ENCODE peak calls at places on chromosomes 4 and X, in ten cellular contexts. One of them, this sample, is unnamed.

GRCh38 chr4:1072830-1073446 is 40.4 kb downstream of the RNF212 start:
- DNase-seq in GM13977: peak
- DNase-seq in stimulated activated CD8-positive, alpha-beta memory T cell treated with anti-CD3 and anti-CD28 coated beads, Interleukin-4, amount 100 ng/mL, for 24 hours: peak
- DNase-seq in iPS-NIHi11: peak
- DNase-seq in stimulated activated CD4-positive, alpha-beta T cell treated with anti-CD3 and anti-CD28 coated beads, Interleukin-15, amount 100 ng/mL, for 1 hour: peak
- DNase-seq in EL: peak
- DNase-seq in NCI-H1436: peak
- DNase-seq in fibroblast of pulmonary artery: peak
- DNase-seq in colonic mucosa: peak
- DNase-seq in thoracic aorta: no peak
- DNase-seq in this sample: peak

GRCh38 chr4:2244947-2245786 is 3.2 kb upstream of the HAUS3 start:
- DNase-seq in GM13977: peak
- DNase-seq in stimulated activated CD8-positive, alpha-beta memory T cell treated with anti-CD3 and anti-CD28 coated beads, Interleukin-4, amount 100 ng/mL, for 24 hours: no peak
- DNase-seq in iPS-NIHi11: no peak
- DNase-seq in stimulated activated CD4-positive, alpha-beta T cell treated with anti-CD3 and anti-CD28 coated beads, Interleukin-15, amount 100 ng/mL, for 1 hour: no peak
- DNase-seq in EL: no peak
- DNase-seq in NCI-H1436: no peak
- DNase-seq in fibroblast of pulmonary artery: no peak
- DNase-seq in colonic mucosa: no peak
- DNase-seq in thoracic aorta: no peak
- DNase-seq in this sample: no peak

GRCh38 chrX:129646721-129647587 is 7.8 kb downstream of the APLN start:
- DNase-seq in GM13977: no peak
- DNase-seq in stimulated activated CD8-positive, alpha-beta memory T cell treated with anti-CD3 and anti-CD28 coated beads, Interleukin-4, amount 100 ng/mL, for 24 hours: no peak
- DNase-seq in iPS-NIHi11: no peak
- DNase-seq in stimulated activated CD4-positive, alpha-beta T cell treated with anti-CD3 and anti-CD28 coated beads, Interleukin-15, amount 100 ng/mL, for 1 hour: no peak
- DNase-seq in EL: no peak
- DNase-seq in NCI-H1436: no peak
- DNase-seq in fibroblast of pulmonary artery: no peak
- DNase-seq in colonic mucosa: no peak
- DNase-seq in thoracic aorta: no peak
- DNase-seq in this sample: no peak

GRCh38 chrX:107678957-107679740 is 50.8 kb downstream of the PRPS1 start:
- DNase-seq in GM13977: no peak
- DNase-seq in stimulated activated CD8-positive, alpha-beta memory T cell treated with anti-CD3 and anti-CD28 coated beads, Interleukin-4, amount 100 ng/mL, for 24 hours: no peak
- DNase-seq in iPS-NIHi11: no peak
- DNase-seq in stimulated activated CD4-positive, alpha-beta T cell treated with anti-CD3 and anti-CD28 coated beads, Interleukin-15, amount 100 ng/mL, for 1 hour: peak
- DNase-seq in EL: peak
- DNase-seq in NCI-H1436: peak
- DNase-seq in fibroblast of pulmonary artery: peak
- DNase-seq in colonic mucosa: peak
- DNase-seq in thoracic aorta: no peak
- DNase-seq in this sample: peak

GRCh38 chrX:72346306-72346949 is 40.7 kb upstream of the CITED1 start:
- DNase-seq in GM13977: no peak
- DNase-seq in stimulated activated CD8-positive, alpha-beta memory T cell treated with anti-CD3 and anti-CD28 coated beads, Interleukin-4, amount 100 ng/mL, for 24 hours: no peak
- DNase-seq in iPS-NIHi11: no peak
- DNase-seq in stimulated activated CD4-positive, alpha-beta T cell treated with anti-CD3 and anti-CD28 coated beads, Interleukin-15, amount 100 ng/mL, for 1 hour: no peak
- DNase-seq in EL: no peak
- DNase-seq in NCI-H1436: no peak
- DNase-seq in fibroblast of pulmonary artery: no peak
- DNase-seq in colonic mucosa: no peak
- DNase-seq in thoracic aorta: no peak
- DNase-seq in this sample: no peak

GRCh38 chr4:147581601-147582350 is 35.4 kb upstream of the TMEM184C start:
- DNase-seq in GM13977: no peak
- DNase-seq in stimulated activated CD8-positive, alpha-beta memory T cell treated with anti-CD3 and anti-CD28 coated beads, Interleukin-4, amount 100 ng/mL, for 24 hours: no peak
- DNase-seq in iPS-NIHi11: no peak
- DNase-seq in stimulated activated CD4-positive, alpha-beta T cell treated with anti-CD3 and anti-CD28 coated beads, Interleukin-15, amount 100 ng/mL, for 1 hour: no peak
- DNase-seq in EL: peak
- DNase-seq in NCI-H1436: no peak
- DNase-seq in fibroblast of pulmonary artery: peak
- DNase-seq in colonic mucosa: no peak
- DNase-seq in thoracic aorta: no peak
- DNase-seq in this sample: no peak

GRCh38 chr4:106587558-106587957 is 219.0 kb upstream of the GIMD1 start:
- DNase-seq in GM13977: no peak
- DNase-seq in stimulated activated CD8-positive, alpha-beta memory T cell treated with anti-CD3 and anti-CD28 coated beads, Interleukin-4, amount 100 ng/mL, for 24 hours: no peak
- DNase-seq in iPS-NIHi11: no peak
- DNase-seq in stimulated activated CD4-positive, alpha-beta T cell treated with anti-CD3 and anti-CD28 coated beads, Interleukin-15, amount 100 ng/mL, for 1 hour: no peak
- DNase-seq in EL: peak
- DNase-seq in NCI-H1436: no peak
- DNase-seq in fibroblast of pulmonary artery: peak
- DNase-seq in colonic mucosa: no peak
- DNase-seq in thoracic aorta: no peak
- DNase-seq in this sample: peak

GRCh38 chr4:182876006-182876405 is 41.2 kb downstream of the DCTD start:
- DNase-seq in GM13977: no peak
- DNase-seq in stimulated activated CD8-positive, alpha-beta memory T cell treated with anti-CD3 and anti-CD28 coated beads, Interleukin-4, amount 100 ng/mL, for 24 hours: no peak
- DNase-seq in iPS-NIHi11: no peak
- DNase-seq in stimulated activated CD4-positive, alpha-beta T cell treated with anti-CD3 and anti-CD28 coated beads, Interleukin-15, amount 100 ng/mL, for 1 hour: no peak
- DNase-seq in EL: no peak
- DNase-seq in NCI-H1436: no peak
- DNase-seq in fibroblast of pulmonary artery: no peak
- DNase-seq in colonic mucosa: no peak
- DNase-seq in thoracic aorta: no peak
- DNase-seq in this sample: no peak

GRCh38 chrX:1581132-1581531 is 10.3 kb upstream of the AKAP17A start:
- DNase-seq in GM13977: peak
- DNase-seq in stimulated activated CD8-positive, alpha-beta memory T cell treated with anti-CD3 and anti-CD28 coated beads, Interleukin-4, amount 100 ng/mL, for 24 hours: peak
- DNase-seq in iPS-NIHi11: peak
- DNase-seq in stimulated activated CD4-positive, alpha-beta T cell treated with anti-CD3 and anti-CD28 coated beads, Interleukin-15, amount 100 ng/mL, for 1 hour: peak
- DNase-seq in EL: peak
- DNase-seq in NCI-H1436: peak
- DNase-seq in fibroblast of pulmonary artery: peak
- DNase-seq in colonic mucosa: peak
- DNase-seq in thoracic aorta: no peak
- DNase-seq in this sample: peak

GRCh38 chr4:165288639-165289428 is 38.6 kb upstream of the MSMO1 start:
- DNase-seq in GM13977: no peak
- DNase-seq in stimulated activated CD8-positive, alpha-beta memory T cell treated with anti-CD3 and anti-CD28 coated beads, Interleukin-4, amount 100 ng/mL, for 24 hours: no peak
- DNase-seq in iPS-NIHi11: no peak
- DNase-seq in stimulated activated CD4-positive, alpha-beta T cell treated with anti-CD3 and anti-CD28 coated beads, Interleukin-15, amount 100 ng/mL, for 1 hour: no peak
- DNase-seq in EL: peak
- DNase-seq in NCI-H1436: no peak
- DNase-seq in fibroblast of pulmonary artery: peak
- DNase-seq in colonic mucosa: no peak
- DNase-seq in thoracic aorta: no peak
- DNase-seq in this sample: peak

GRCh38 chr4:3269105-3269927 is 20.4 kb downstream of the MSANTD1 start:
- DNase-seq in GM13977: no peak
- DNase-seq in stimulated activated CD8-positive, alpha-beta memory T cell treated with anti-CD3 and anti-CD28 coated beads, Interleukin-4, amount 100 ng/mL, for 24 hours: no peak
- DNase-seq in iPS-NIHi11: no peak
- DNase-seq in stimulated activated CD4-positive, alpha-beta T cell treated with anti-CD3 and anti-CD28 coated beads, Interleukin-15, amount 100 ng/mL, for 1 hour: no peak
- DNase-seq in EL: no peak
- DNase-seq in NCI-H1436: no peak
- DNase-seq in fibroblast of pulmonary artery: no peak
- DNase-seq in colonic mucosa: peak
- DNase-seq in thoracic aorta: no peak
- DNase-seq in this sample: no peak

GRCh38 chr4:110164856-110165255 is 33.6 kb downstream of the ELOVL6 start:
- DNase-seq in GM13977: no peak
- DNase-seq in stimulated activated CD8-positive, alpha-beta memory T cell treated with anti-CD3 and anti-CD28 coated beads, Interleukin-4, amount 100 ng/mL, for 24 hours: no peak
- DNase-seq in iPS-NIHi11: no peak
- DNase-seq in stimulated activated CD4-positive, alpha-beta T cell treated with anti-CD3 and anti-CD28 coated beads, Interleukin-15, amount 100 ng/mL, for 1 hour: no peak
- DNase-seq in EL: no peak
- DNase-seq in NCI-H1436: no peak
- DNase-seq in fibroblast of pulmonary artery: no peak
- DNase-seq in colonic mucosa: no peak
- DNase-seq in thoracic aorta: no peak
- DNase-seq in this sample: no peak

GRCh38 chrX:119516157-119516702 is 48.0 kb downstream of the SLC25A5 start:
- DNase-seq in GM13977: peak
- DNase-seq in stimulated activated CD8-positive, alpha-beta memory T cell treated with anti-CD3 and anti-CD28 coated beads, Interleukin-4, amount 100 ng/mL, for 24 hours: no peak
- DNase-seq in iPS-NIHi11: peak
- DNase-seq in stimulated activated CD4-positive, alpha-beta T cell treated with anti-CD3 and anti-CD28 coated beads, Interleukin-15, amount 100 ng/mL, for 1 hour: no peak
- DNase-seq in EL: peak
- DNase-seq in NCI-H1436: peak
- DNase-seq in fibroblast of pulmonary artery: peak
- DNase-seq in colonic mucosa: peak
- DNase-seq in thoracic aorta: no peak
- DNase-seq in this sample: peak

GRCh38 chr4:120709986-120710385 is 212.5 kb downstream of the PRDM5 start:
- DNase-seq in GM13977: no peak
- DNase-seq in stimulated activated CD8-positive, alpha-beta memory T cell treated with anti-CD3 and anti-CD28 coated beads, Interleukin-4, amount 100 ng/mL, for 24 hours: no peak
- DNase-seq in iPS-NIHi11: no peak
- DNase-seq in stimulated activated CD4-positive, alpha-beta T cell treated with anti-CD3 and anti-CD28 coated beads, Interleukin-15, amount 100 ng/mL, for 1 hour: no peak
- DNase-seq in EL: peak
- DNase-seq in NCI-H1436: no peak
- DNase-seq in fibroblast of pulmonary artery: peak
- DNase-seq in colonic mucosa: no peak
- DNase-seq in thoracic aorta: no peak
- DNase-seq in this sample: no peak

GRCh38 chr4:7518871-7519637 is 84.3 kb upstream of the PSAPL1 start:
- DNase-seq in GM13977: no peak
- DNase-seq in stimulated activated CD8-positive, alpha-beta memory T cell treated with anti-CD3 and anti-CD28 coated beads, Interleukin-4, amount 100 ng/mL, for 24 hours: no peak
- DNase-seq in iPS-NIHi11: no peak
- DNase-seq in stimulated activated CD4-positive, alpha-beta T cell treated with anti-CD3 and anti-CD28 coated beads, Interleukin-15, amount 100 ng/mL, for 1 hour: no peak
- DNase-seq in EL: no peak
- DNase-seq in NCI-H1436: no peak
- DNase-seq in fibroblast of pulmonary artery: no peak
- DNase-seq in colonic mucosa: no peak
- DNase-seq in thoracic aorta: no peak
- DNase-seq in this sample: no peak

GRCh38 chr4:169615467-169616106 is 3.2 kb upstream of the NEK1 start:
- DNase-seq in GM13977: no peak
- DNase-seq in stimulated activated CD8-positive, alpha-beta memory T cell treated with anti-CD3 and anti-CD28 coated beads, Interleukin-4, amount 100 ng/mL, for 24 hours: no peak
- DNase-seq in iPS-NIHi11: no peak
- DNase-seq in stimulated activated CD4-positive, alpha-beta T cell treated with anti-CD3 and anti-CD28 coated beads, Interleukin-15, amount 100 ng/mL, for 1 hour: no peak
- DNase-seq in EL: no peak
- DNase-seq in NCI-H1436: no peak
- DNase-seq in fibroblast of pulmonary artery: no peak
- DNase-seq in colonic mucosa: no peak
- DNase-seq in thoracic aorta: no peak
- DNase-seq in this sample: peak

GRCh38 chrX:4435905-4436304 is 722.5 kb upstream of the PRKX start:
- DNase-seq in GM13977: no peak
- DNase-seq in stimulated activated CD8-positive, alpha-beta memory T cell treated with anti-CD3 and anti-CD28 coated beads, Interleukin-4, amount 100 ng/mL, for 24 hours: no peak
- DNase-seq in iPS-NIHi11: no peak
- DNase-seq in stimulated activated CD4-positive, alpha-beta T cell treated with anti-CD3 and anti-CD28 coated beads, Interleukin-15, amount 100 ng/mL, for 1 hour: no peak
- DNase-seq in EL: no peak
- DNase-seq in NCI-H1436: no peak
- DNase-seq in fibroblast of pulmonary artery: no peak
- DNase-seq in colonic mucosa: no peak
- DNase-seq in thoracic aorta: no peak
- DNase-seq in this sample: no peak

GRCh38 chr4:146330392-146330791 is 116.1 kb downstream of the REELD1 start:
- DNase-seq in GM13977: no peak
- DNase-seq in stimulated activated CD8-positive, alpha-beta memory T cell treated with anti-CD3 and anti-CD28 coated beads, Interleukin-4, amount 100 ng/mL, for 24 hours: no peak
- DNase-seq in iPS-NIHi11: no peak
- DNase-seq in stimulated activated CD4-positive, alpha-beta T cell treated with anti-CD3 and anti-CD28 coated beads, Interleukin-15, amount 100 ng/mL, for 1 hour: no peak
- DNase-seq in EL: peak
- DNase-seq in NCI-H1436: no peak
- DNase-seq in fibroblast of pulmonary artery: peak
- DNase-seq in colonic mucosa: no peak
- DNase-seq in thoracic aorta: no peak
- DNase-seq in this sample: no peak

GRCh38 chr4:7824218-7824617 is 115.4 kb downstream of the AFAP1 start:
- DNase-seq in GM13977: no peak
- DNase-seq in stimulated activated CD8-positive, alpha-beta memory T cell treated with anti-CD3 and anti-CD28 coated beads, Interleukin-4, amount 100 ng/mL, for 24 hours: no peak
- DNase-seq in iPS-NIHi11: no peak
- DNase-seq in stimulated activated CD4-positive, alpha-beta T cell treated with anti-CD3 and anti-CD28 coated beads, Interleukin-15, amount 100 ng/mL, for 1 hour: no peak
- DNase-seq in EL: no peak
- DNase-seq in NCI-H1436: no peak
- DNase-seq in fibroblast of pulmonary artery: no peak
- DNase-seq in colonic mucosa: no peak
- DNase-seq in thoracic aorta: no peak
- DNase-seq in this sample: no peak

GRCh38 chr4:164383187-164384181 is 370.4 kb upstream of the SMIM31 start:
- DNase-seq in GM13977: no peak
- DNase-seq in stimulated activated CD8-positive, alpha-beta memory T cell treated with anti-CD3 and anti-CD28 coated beads, Interleukin-4, amount 100 ng/mL, for 24 hours: no peak
- DNase-seq in iPS-NIHi11: peak
- DNase-seq in stimulated activated CD4-positive, alpha-beta T cell treated with anti-CD3 and anti-CD28 coated beads, Interleukin-15, amount 100 ng/mL, for 1 hour: no peak
- DNase-seq in EL: no peak
- DNase-seq in NCI-H1436: no peak
- DNase-seq in fibroblast of pulmonary artery: no peak
- DNase-seq in colonic mucosa: no peak
- DNase-seq in thoracic aorta: no peak
- DNase-seq in this sample: peak

GRCh38 chrX:12701625-12702024 is 89.6 kb upstream of the PRPS2 start:
- DNase-seq in GM13977: peak
- DNase-seq in stimulated activated CD8-positive, alpha-beta memory T cell treated with anti-CD3 and anti-CD28 coated beads, Interleukin-4, amount 100 ng/mL, for 24 hours: peak
- DNase-seq in iPS-NIHi11: peak
- DNase-seq in stimulated activated CD4-positive, alpha-beta T cell treated with anti-CD3 and anti-CD28 coated beads, Interleukin-15, amount 100 ng/mL, for 1 hour: no peak
- DNase-seq in EL: peak
- DNase-seq in NCI-H1436: peak
- DNase-seq in fibroblast of pulmonary artery: peak
- DNase-seq in colonic mucosa: peak
- DNase-seq in thoracic aorta: no peak
- DNase-seq in this sample: peak

GRCh38 chr4:115671581-115671980 is 558.2 kb upstream of the NDST4 start:
- DNase-seq in GM13977: no peak
- DNase-seq in stimulated activated CD8-positive, alpha-beta memory T cell treated with anti-CD3 and anti-CD28 coated beads, Interleukin-4, amount 100 ng/mL, for 24 hours: no peak
- DNase-seq in iPS-NIHi11: no peak
- DNase-seq in stimulated activated CD4-positive, alpha-beta T cell treated with anti-CD3 and anti-CD28 coated beads, Interleukin-15, amount 100 ng/mL, for 1 hour: no peak
- DNase-seq in EL: no peak
- DNase-seq in NCI-H1436: no peak
- DNase-seq in fibroblast of pulmonary artery: no peak
- DNase-seq in colonic mucosa: no peak
- DNase-seq in thoracic aorta: no peak
- DNase-seq in this sample: no peak

GRCh38 chrX:53078943-53079342 is 3.2 kb upstream of the TSPYL2 start:
- DNase-seq in GM13977: no peak
- DNase-seq in stimulated activated CD8-positive, alpha-beta memory T cell treated with anti-CD3 and anti-CD28 coated beads, Interleukin-4, amount 100 ng/mL, for 24 hours: no peak
- DNase-seq in iPS-NIHi11: no peak
- DNase-seq in stimulated activated CD4-positive, alpha-beta T cell treated with anti-CD3 and anti-CD28 coated beads, Interleukin-15, amount 100 ng/mL, for 1 hour: no peak
- DNase-seq in EL: no peak
- DNase-seq in NCI-H1436: no peak
- DNase-seq in fibroblast of pulmonary artery: no peak
- DNase-seq in colonic mucosa: no peak
- DNase-seq in thoracic aorta: no peak
- DNase-seq in this sample: no peak

GRCh38 chrX:150478496-150479492 is 89.6 kb upstream of the MTM1 start:
- DNase-seq in GM13977: no peak
- DNase-seq in stimulated activated CD8-positive, alpha-beta memory T cell treated with anti-CD3 and anti-CD28 coated beads, Interleukin-4, amount 100 ng/mL, for 24 hours: no peak
- DNase-seq in iPS-NIHi11: no peak
- DNase-seq in stimulated activated CD4-positive, alpha-beta T cell treated with anti-CD3 and anti-CD28 coated beads, Interleukin-15, amount 100 ng/mL, for 1 hour: no peak
- DNase-seq in EL: no peak
- DNase-seq in NCI-H1436: no peak
- DNase-seq in fibroblast of pulmonary artery: no peak
- DNase-seq in colonic mucosa: no peak
- DNase-seq in thoracic aorta: no peak
- DNase-seq in this sample: no peak

GRCh38 chr4:8245879-8246833 is 23.4 kb upstream of the HTRA3 start:
- DNase-seq in GM13977: no peak
- DNase-seq in stimulated activated CD8-positive, alpha-beta memory T cell treated with anti-CD3 and anti-CD28 coated beads, Interleukin-4, amount 100 ng/mL, for 24 hours: no peak
- DNase-seq in iPS-NIHi11: no peak
- DNase-seq in stimulated activated CD4-positive, alpha-beta T cell treated with anti-CD3 and anti-CD28 coated beads, Interleukin-15, amount 100 ng/mL, for 1 hour: no peak
- DNase-seq in EL: no peak
- DNase-seq in NCI-H1436: no peak
- DNase-seq in fibroblast of pulmonary artery: no peak
- DNase-seq in colonic mucosa: no peak
- DNase-seq in thoracic aorta: no peak
- DNase-seq in this sample: no peak

GRCh38 chr4:165293927-165294649 is 33.4 kb upstream of the MSMO1 start:
- DNase-seq in GM13977: no peak
- DNase-seq in stimulated activated CD8-positive, alpha-beta memory T cell treated with anti-CD3 and anti-CD28 coated beads, Interleukin-4, amount 100 ng/mL, for 24 hours: no peak
- DNase-seq in iPS-NIHi11: no peak
- DNase-seq in stimulated activated CD4-positive, alpha-beta T cell treated with anti-CD3 and anti-CD28 coated beads, Interleukin-15, amount 100 ng/mL, for 1 hour: no peak
- DNase-seq in EL: no peak
- DNase-seq in NCI-H1436: no peak
- DNase-seq in fibroblast of pulmonary artery: peak
- DNase-seq in colonic mucosa: no peak
- DNase-seq in thoracic aorta: no peak
- DNase-seq in this sample: no peak

GRCh38 chr4:123064390-123064789 is 142.0 kb upstream of the NUDT6 start:
- DNase-seq in GM13977: no peak
- DNase-seq in stimulated activated CD8-positive, alpha-beta memory T cell treated with anti-CD3 and anti-CD28 coated beads, Interleukin-4, amount 100 ng/mL, for 24 hours: no peak
- DNase-seq in iPS-NIHi11: no peak
- DNase-seq in stimulated activated CD4-positive, alpha-beta T cell treated with anti-CD3 and anti-CD28 coated beads, Interleukin-15, amount 100 ng/mL, for 1 hour: no peak
- DNase-seq in EL: no peak
- DNase-seq in NCI-H1436: no peak
- DNase-seq in fibroblast of pulmonary artery: peak
- DNase-seq in colonic mucosa: no peak
- DNase-seq in thoracic aorta: no peak
- DNase-seq in this sample: peak

GRCh38 chr4:10584042-10584441 is 100.5 kb downstream of the CLNK start:
- DNase-seq in GM13977: peak
- DNase-seq in stimulated activated CD8-positive, alpha-beta memory T cell treated with anti-CD3 and anti-CD28 coated beads, Interleukin-4, amount 100 ng/mL, for 24 hours: no peak
- DNase-seq in iPS-NIHi11: no peak
- DNase-seq in stimulated activated CD4-positive, alpha-beta T cell treated with anti-CD3 and anti-CD28 coated beads, Interleukin-15, amount 100 ng/mL, for 1 hour: no peak
- DNase-seq in EL: peak
- DNase-seq in NCI-H1436: no peak
- DNase-seq in fibroblast of pulmonary artery: peak
- DNase-seq in colonic mucosa: peak
- DNase-seq in thoracic aorta: no peak
- DNase-seq in this sample: peak